ENCODE peak calls at places on chromosomes 7 and 10, in six cellular contexts. H is cardiac fibroblast; N is sigmoid colon; R is CD8-positive, alpha-beta T cell; D is fibroblast of the aortic adventitia; F is mucosa of descending colon. X is an unnamed sample.

GRCh38 chr7:11831727-11832495 is at the start of gene THSD7A:
- DNase-seq in N (peak; percentile 66), F (peak; percentile 52), D (peak; percentile 22), R (no peak), H (peak; percentile 49), X (no peak)

GRCh38 chr10:3486346-3487065 is 298.5 kb downstream of the KLF6 start:
- DNase-seq in R (no peak), D (peak; percentile 29), N (no peak), F (peak; percentile 90), H (peak; percentile 48), X (no peak)

GRCh38 chr7:134470864-134471263 is 12.0 kb upstream of the AKR1B1 start:
- DNase-seq in H (peak; percentile 92), F (no peak), D (peak; percentile 65), R (no peak), N (no peak), X (no peak)

GRCh38 chr10:22086730-22087364 is 83.3 kb upstream of the DNAJC1 start:
- DNase-seq in D (peak; percentile 61), H (peak; percentile 86), N (peak; percentile 90), R (no peak), F (peak; percentile 63), X (peak; percentile 12)

GRCh38 chr10:15146366-15146765 is 22.1 kb downstream of the NMT2 start:
- DNase-seq in R (no peak), H (no peak), N (no peak), D (no peak), F (no peak), X (no peak)

GRCh38 chr7:5692845-5693278 is 88.6 kb downstream of the RNF216 start:
- DNase-seq in F (no peak), N (no peak), D (peak; percentile 60), R (no peak), H (peak; percentile 92), X (no peak)

GRCh38 chr10:73439605-73440298 is 6.4 kb upstream of the MSS51 start:
- DNase-seq in F (no peak), D (peak; percentile 51), H (peak; percentile 68), R (no peak), N (no peak), X (peak; percentile 23)

GRCh38 chr7:127119517-127119916 is 133.2 kb downstream of the GRM8 start:
- DNase-seq in D (no peak), N (no peak), R (no peak), H (no peak), F (no peak), X (no peak)

GRCh38 chr7:27194641-27195379 is 5.1 kb downstream of the HOXA13 start:
- DNase-seq in F (no peak), R (peak; percentile 9), N (no peak), D (no peak), H (no peak), X (no peak)

GRCh38 chr10:103692421-103693069 is 162.8 kb downstream of the SH3PXD2A start:
- DNase-seq in D (no peak), H (no peak), N (no peak), R (no peak), F (peak; percentile 66), X (no peak)

GRCh38 chr10:94038024-94038423 is 44.3 kb downstream of the PLCE1 start:
- DNase-seq in R (no peak), D (peak; percentile 43), F (no peak), N (no peak), H (peak; percentile 33), X (no peak)

GRCh38 chr10:33306126-33306525 is 28.3 kb downstream of the NRP1 start:
- DNase-seq in F (no peak), R (no peak), H (peak; percentile 40), N (no peak), D (peak; percentile 45), X (no peak)

GRCh38 chr10:35640951-35641429 is 1.1 kb downstream of the FZD8 start:
- DNase-seq in H (peak; percentile 86), N (peak; percentile 82), R (no peak), D (peak; percentile 85), F (peak; percentile 81), X (peak; percentile 41)

GRCh38 chr10:97861351-97861750 is 11.7 kb downstream of the GOLGA7B start:
- DNase-seq in D (peak; percentile 39), H (peak; percentile 41), R (no peak), N (no peak), F (no peak), X (peak; percentile 14)

GRCh38 chr7:50308301-50309129 is 4.0 kb downstream of the IKZF1 start:
- DNase-seq in N (peak; percentile 54), D (no peak), F (no peak), H (no peak), R (no peak), X (no peak)

GRCh38 chr7:50309736-50310135 is 5.2 kb downstream of the IKZF1 start:
- DNase-seq in D (no peak), R (no peak), F (no peak), H (no peak), N (no peak), X (no peak)

GRCh38 chr7:50307368-50308012 is 3.0 kb downstream of the IKZF1 start:
- DNase-seq in F (peak; percentile 71), D (no peak), H (no peak), N (no peak), R (peak; percentile 84), X (no peak)

GRCh38 chr7:50310361-50310760 is 5.8 kb downstream of the IKZF1 start:
- DNase-seq in D (no peak), F (no peak), H (no peak), R (no peak), N (no peak), X (no peak)

GRCh38 chr7:50309130-50309478 is 4.6 kb downstream of the IKZF1 start:
- DNase-seq in D (no peak), R (no peak), H (no peak), F (no peak), N (no peak), X (no peak)
- H3K4me3 ChIP-seq in D (no peak overlapping the region), R (peak overlapping the region; percentile 96), H (no peak overlapping the region), F (no peak overlapping the region), N (no peak overlapping the region), X (no peak overlapping the region)

GRCh38 chr7:1569016-1569415 is 816 bp downstream of the PSMG3 start:
- DNase-seq in N (no peak), D (peak; percentile 24), F (peak; percentile 64), R (no peak), H (peak; percentile 47), X (no peak)

GRCh38 chr7:1572111-1572510 is 2.3 kb upstream of the PSMG3 start:
- DNase-seq in F (no peak), R (no peak), N (no peak), H (no peak), D (no peak), X (no peak)

GRCh38 chr7:1571261-1571650 is 1.4 kb upstream of the PSMG3 start:
- DNase-seq in N (no peak), R (no peak), D (peak; percentile 84), F (no peak), H (peak; percentile 91), X (peak; percentile 49)

GRCh38 chr7:1569440-1569832 is 396 bp downstream of the PSMG3 start:
- DNase-seq in H (no peak), R (no peak), D (no peak), F (no peak), N (no peak), X (no peak)

GRCh38 chr7:1569833-1570632 is at the start of gene PSMG3:
- DNase-seq in N (peak; percentile 96), R (peak; percentile 93), H (peak; percentile 90), D (peak; percentile 86), F (peak; percentile 95), X (no peak)
- TF ChIP-seq CTCF in N (peak; percentile 34), R (no peak), H (peak; percentile 27), D (peak; percentile 31), F (no peak), X (peak; percentile 4)

GRCh38 chr7:94088560-94088959 is 84.4 kb upstream of the BET1 start:
- DNase-seq in F (no peak), D (peak; percentile 31), H (peak; percentile 58), N (no peak), R (no peak), X (no peak)

GRCh38 chr7:94092980-94093379 is 88.8 kb upstream of the BET1 start:
- DNase-seq in D (no peak), R (no peak), H (no peak), N (no peak), F (no peak), X (no peak)

GRCh38 chr7:94089806-94090205 is 85.7 kb upstream of the BET1 start:
- DNase-seq in R (no peak), N (no peak), F (no peak), D (no peak), H (no peak), X (no peak)

DNA sequence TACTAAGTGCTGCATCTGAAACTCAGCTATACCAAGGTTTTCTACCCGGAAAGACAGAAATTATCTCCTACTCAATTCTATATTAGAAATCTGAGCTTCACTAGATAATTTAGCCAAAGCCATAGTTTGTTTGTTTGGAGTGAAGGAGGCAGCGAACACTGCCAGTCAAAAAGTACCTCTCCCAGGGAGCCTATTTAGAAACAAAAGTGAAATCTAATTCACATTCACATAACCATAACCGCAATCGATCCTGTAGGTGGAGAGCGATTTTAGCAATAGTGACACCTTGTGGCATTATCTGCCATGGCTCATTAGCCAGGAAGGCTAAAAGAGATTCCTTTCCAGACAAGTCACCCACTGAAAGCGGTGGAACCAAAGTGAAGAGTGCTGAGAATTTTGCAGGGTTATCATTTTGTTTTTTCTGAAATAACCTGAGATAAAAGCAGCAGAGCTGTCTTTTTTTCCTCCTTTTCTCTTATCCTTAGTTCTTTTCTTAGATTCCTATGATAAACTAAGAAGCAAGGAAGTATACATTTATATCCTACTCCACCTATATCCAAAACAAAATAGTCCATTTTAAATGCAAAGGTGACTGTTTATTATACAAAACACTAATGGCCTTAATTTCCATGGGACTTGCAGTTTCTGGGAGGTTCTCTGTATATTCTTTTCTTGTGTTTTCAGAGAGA is 83.7 kb upstream of the BET1 start:
- DNase-seq in N (no peak), F (no peak), D (peak; percentile 90), H (peak; percentile 92), R (peak; percentile 49), X (peak; percentile 23)
- H3K4me3 ChIP-seq in N (no peak overlapping the region), F (no peak overlapping the region), D (peak overlapping the region; percentile 5), H (peak overlapping the region; percentile 6), R (peak overlapping the region; percentile 24), X (no peak overlapping the region)

GRCh38 chr10:1243486-1244182 is 187.4 kb downstream of the WDR37 start:
- DNase-seq in D (no peak), N (no peak), H (no peak), F (no peak), R (no peak), X (no peak)
- TF ChIP-seq CTCF in D (no peak), N (no peak), H (no peak), F (no peak), R (no peak), X (no peak)

DNA sequence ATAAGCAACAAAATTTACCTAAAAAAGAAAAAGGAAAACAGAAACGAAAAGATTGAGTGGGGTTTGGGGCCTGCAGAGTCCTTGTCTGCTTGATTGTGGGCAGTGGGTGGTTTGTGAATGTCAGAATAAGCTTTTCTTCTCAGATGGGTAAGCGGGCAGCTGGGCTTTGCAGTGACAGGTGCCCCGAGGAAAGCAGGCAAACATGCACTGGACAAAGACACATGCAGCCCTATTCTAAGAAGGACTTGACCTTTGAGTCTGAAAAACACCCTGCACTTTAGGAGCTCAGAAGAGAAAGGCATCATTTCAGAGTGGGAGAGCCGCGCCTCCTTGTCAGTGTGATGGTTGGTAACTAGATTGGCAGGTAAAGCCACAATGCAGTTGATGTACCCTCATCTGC is 562.7 kb downstream of the PTPRN2 start:
- DNase-seq in F (no peak), H (no peak), R (no peak), N (no peak), D (no peak), X (no peak)
- H3K4me3 ChIP-seq in F (no peak overlapping the region), H (no peak overlapping the region), R (no peak overlapping the region), N (no peak overlapping the region), D (no peak overlapping the region), X (no peak overlapping the region)